ENCODE peak calls at places on chromosomes 7 and 10, in five cellular contexts. J is suprapubic skin, L is A549, O is adrenal gland, P is IMR-90. M is an unnamed sample.
A peak's percentile ranks its signal among the peaks of the same experiment; 100 is the strongest.

GRCh38 chr10:131148270-131148669 is 163.3 kb downstream of the TCERG1L start:
- DNase-seq in J (no peak), L (no peak), O (no peak), P (no peak), M (no peak)

GRCh38 chr10:114584419-114584818 is 73.7 kb downstream of the ABLIM1 start:
- DNase-seq in J (no peak), L (no peak), O (no peak), P (peak; percentile 49), M (no peak)

GRCh38 chr10:3068201-3068967 is 1.0 kb downstream of the PFKP start:
- DNase-seq in J (peak; percentile 78), L (no peak), O (peak; percentile 67), P (peak; percentile 54), M (peak; percentile 33)

GRCh38 chr10:124676416-124677062 is 67.6 kb downstream of the FAM53B start:
- DNase-seq in J (no peak), L (no peak), O (no peak), P (no peak), M (no peak)

GRCh38 chr10:130464426-130464825 is 328.2 kb downstream of the GLRX3 start:
- DNase-seq in J (no peak), L (no peak), O (no peak), P (no peak), M (no peak)

GRCh38 chr7:152501506-152501905 is 65.7 kb upstream of the KMT2C start:
- DNase-seq in J (no peak), L (no peak), O (no peak), P (no peak), M (no peak)

GRCh38 chr10:91298224-91298862 is 77.9 kb downstream of the PCGF5 start:
- DNase-seq in J (peak; percentile 77), L (peak; percentile 68), O (peak; percentile 78), P (peak; percentile 81), M (peak; percentile 77)

GRCh38 chr7:135792866-135793265 is 44.3 kb upstream of the FAM180A start:
- DNase-seq in J (no peak), L (no peak), O (no peak), P (no peak), M (no peak)

GRCh38 chr10:35216303-35216905 is 89.8 kb downstream of the CREM start:
- DNase-seq in J (no peak), L (no peak), O (peak; percentile 56), P (peak; percentile 21), M (no peak)

GRCh38 chr10:16728266-16728665 is 89.0 kb downstream of the RSU1 start:
- DNase-seq in J (no peak), L (no peak), O (no peak), P (no peak), M (no peak)

GRCh38 chr7:137871173-137871915 is 24.6 kb upstream of the DGKI start:
- DNase-seq in J (no peak), L (no peak), O (no peak), P (no peak), M (no peak)

GRCh38 chr7:81285142-81285871 is 366.5 kb upstream of the SEMA3C start:
- DNase-seq in J (no peak), L (no peak), O (no peak), P (peak; percentile 87), M (no peak)

GRCh38 chr7:140447841-140448240 is 31.5 kb downstream of the MKRN1 start:
- DNase-seq in J (no peak), L (no peak), O (no peak), P (no peak), M (no peak)

GRCh38 chr7:130350945-130351663 is 6.5 kb downstream of the CPA5 start:
- DNase-seq in J (no peak), L (no peak), O (no peak), P (no peak), M (no peak)

GRCh38 chr10:63700209-63700934 is 179.2 kb downstream of the REEP3 start:
- DNase-seq in J (no peak), L (peak; percentile 54), O (no peak), P (peak; percentile 99), M (peak; percentile 74)

GRCh38 chr10:5996696-5997095 is 19.4 kb upstream of the IL15RA start:
- DNase-seq in J (no peak), L (no peak), O (no peak), P (no peak), M (no peak)

GRCh38 chr7:123125231-123125630 is 74.5 kb downstream of the SLC13A1 start:
- DNase-seq in J (no peak), L (no peak), O (no peak), P (no peak), M (no peak)

GRCh38 chr7:2019693-2020511 is 212.8 kb downstream of the MAD1L1 start:
- DNase-seq in J (peak; percentile 84), L (no peak), O (peak; percentile 68), P (peak; percentile 97), M (peak; percentile 80)

GRCh38 chr7:90320801-90321494 is at the start of gene FAM237B:
- DNase-seq in J (no peak), L (peak; percentile 21), O (no peak), P (no peak), M (no peak)

GRCh38 chr7:16428672-16429071 is 7.3 kb upstream of the CRPPA start:
- DNase-seq in J (no peak), L (no peak), O (no peak), P (peak; percentile 84), M (no peak)

GRCh38 chr10:28920091-28920490 is 242.8 kb downstream of the BAMBI start:
- DNase-seq in J (no peak), L (no peak), O (no peak), P (no peak), M (no peak)

GRCh38 chr7:90655566-90655965 is 59.4 kb downstream of the CDK14 start:
- DNase-seq in J (no peak), L (no peak), O (no peak), P (peak; percentile 94), M (peak; percentile 5)

GRCh38 chr7:11436317-11436716 is 395.7 kb downstream of the THSD7A start:
- DNase-seq in J (no peak), L (no peak), O (no peak), P (peak; percentile 0), M (no peak)

GRCh38 chr10:124156524-124157225 is 63.3 kb upstream of the CHST15 start:
- DNase-seq in J (peak; percentile 46), L (no peak), O (no peak), P (no peak), M (no peak)

GRCh38 chr7:13359656-13360055 is 629.8 kb downstream of the ETV1 start:
- DNase-seq in J (no peak), L (no peak), O (no peak), P (no peak), M (no peak)

GRCh38 chr10:115875172-115875571 is 397.8 kb downstream of the GFRA1 start:
- DNase-seq in J (no peak), L (no peak), O (no peak), P (no peak), M (no peak)

GRCh38 chr7:35707422-35707821 is 12.5 kb upstream of the HERPUD2 start:
- DNase-seq in J (no peak), L (no peak), O (no peak), P (peak; percentile 60), M (no peak)

GRCh38 chr10:73888514-73888913 is 14.2 kb upstream of the CAMK2G start:
- DNase-seq in J (no peak), L (no peak), O (no peak), P (peak; percentile 21), M (peak; percentile 5)

GRCh38 chr10:50987934-50988333 is 86.4 kb upstream of the PRKG1 start:
- DNase-seq in J (no peak), L (no peak), O (no peak), P (no peak), M (no peak)

GRCh38 chr10:98295401-98295811 is 27.4 kb upstream of the LOXL4 start:
- DNase-seq in J (no peak), L (no peak), O (no peak), P (no peak), M (no peak)

GRCh38 chr10:92200564-92200963 is 90.3 kb downstream of the CPEB3 start:
- DNase-seq in J (no peak), L (no peak), O (no peak), P (peak; percentile 36), M (no peak)

GRCh38 chr10:124447741-124448466 is 1.9 kb downstream of the NKX1-2 start:
- DNase-seq in J (no peak), L (no peak), O (no peak), P (no peak), M (no peak)

GRCh38 chr7:159022238-159022993 is 122.3 kb downstream of the VIPR2 start:
- DNase-seq in J (peak; percentile 49), L (no peak), O (no peak), P (no peak), M (no peak)

GRCh38 chr7:64838691-64839090 is 44.5 kb downstream of the ZNF138 start:
- DNase-seq in J (no peak), L (no peak), O (no peak), P (no peak), M (no peak)

GRCh38 chr7:64834989-64835388 is 40.8 kb downstream of the ZNF138 start:
- DNase-seq in J (no peak), L (no peak), O (no peak), P (no peak), M (no peak)

GRCh38 chr7:64839910-64840309 is 45.7 kb downstream of the ZNF138 start:
- DNase-seq in J (no peak), L (no peak), O (no peak), P (no peak), M (no peak)
- TF ChIP-seq POLR2A in J (no peak), L (no peak), O (no peak), P (no peak), M (no peak)

DNA sequence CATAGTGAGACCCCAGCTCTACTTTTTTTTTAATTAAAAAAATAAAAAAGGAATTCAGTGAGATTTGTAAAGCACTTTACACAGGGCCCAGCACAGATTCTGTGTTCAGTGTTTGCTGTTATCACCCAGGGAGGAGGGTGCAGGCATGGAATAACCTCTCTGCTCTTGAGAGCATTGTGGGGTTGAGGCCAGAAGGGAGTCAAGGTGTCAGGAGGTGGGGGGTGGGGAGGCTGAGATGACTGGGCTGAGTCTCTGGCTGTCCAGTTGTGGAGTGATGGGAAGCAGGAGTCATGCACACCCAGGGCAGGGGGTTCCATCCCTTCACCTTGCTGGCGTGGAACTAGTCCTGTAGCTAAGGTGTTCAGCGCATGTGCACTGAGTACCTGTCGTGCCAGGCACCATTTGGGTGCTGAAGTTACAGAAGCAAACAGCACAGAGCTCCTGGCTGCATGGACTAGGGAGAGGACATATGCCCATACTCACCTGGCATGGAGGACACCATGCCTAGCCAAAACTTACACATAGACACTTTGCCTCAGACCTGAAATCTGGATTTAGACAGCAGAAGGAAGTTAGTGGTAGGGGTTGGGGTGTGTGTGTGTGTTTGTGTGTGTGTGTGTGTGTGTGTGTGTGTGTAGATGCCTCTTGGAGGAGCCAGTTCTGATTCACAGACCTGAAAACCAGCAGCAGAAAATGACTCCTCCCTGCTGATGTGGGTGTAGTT is 69.2 kb upstream of the LRRC4 start:
- DNase-seq in J (no peak), L (no peak), O (no peak), P (no peak), M (no peak)
- TF ChIP-seq POLR2A in J (no peak), L (no peak), O (no peak), P (no peak), M (no peak)

GRCh38 chr7:99106411-99106810 is 37.5 kb downstream of the SMURF1 start:
- DNase-seq in J (no peak), L (no peak), O (no peak), P (no peak), M (no peak)
- TF ChIP-seq POLR2A in J (no peak), L (no peak), O (no peak), P (no peak), M (no peak)

DNA sequence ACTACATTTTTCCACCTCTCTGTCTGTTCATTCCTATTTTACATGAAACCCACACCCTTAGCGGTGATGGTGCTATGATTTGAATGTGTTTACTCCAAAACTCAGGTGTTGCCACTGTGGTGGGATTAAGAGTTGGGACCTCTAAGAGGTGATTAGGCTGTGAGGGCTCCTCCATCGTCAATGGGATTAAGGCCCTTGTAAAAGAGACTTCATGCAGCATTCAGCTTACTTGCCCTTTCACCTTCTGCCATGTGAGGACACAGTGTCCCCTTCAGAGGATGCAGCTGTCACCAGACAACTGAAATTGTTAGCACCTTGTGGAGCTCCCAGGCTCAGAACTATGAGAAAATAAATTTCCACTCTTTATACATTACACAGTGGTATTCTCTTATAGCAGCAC is 182.2 kb downstream of the NOC3L start:
- DNase-seq in J (no peak), L (no peak), O (no peak), P (no peak), M (no peak)
- TF ChIP-seq POLR2A in J (no peak), L (no peak), O (no peak), P (no peak), M (no peak)

M was measured in H54.